ENCODE peak calls at places on chromosomes 7 and 10, in eight cellular contexts. N, J, Z, P, E, V, H and Q are unnamed samples.

GRCh38 chr7:50151661-50152060 is 58.6 kb upstream of the ZPBP start:
- DNase-seq in N (no peak), J (no peak), Z (no peak), P (no peak), E (no peak), V (no peak), H (no peak), Q (no peak)

GRCh38 chr7:42262907-42263466 is 26.0 kb upstream of the GLI3 start:
- DNase-seq in N (peak), J (no peak), Z (peak), P (peak), E (no peak), V (no peak), H (no peak), Q (peak)

GRCh38 chr10:31830887-31831286 is 97.7 kb downstream of the ARHGAP12 start:
- DNase-seq in N (no peak), J (no peak), Z (no peak), P (peak), E (no peak), V (no peak), H (no peak), Q (no peak)

GRCh38 chr7:156610601-156611000 is 30.0 kb upstream of the RNF32 start:
- DNase-seq in N (no peak), J (no peak), Z (no peak), P (no peak), E (no peak), V (no peak), H (no peak), Q (no peak)

GRCh38 chr10:23693398-23693797 is 254.5 kb downstream of the OTUD1 start:
- DNase-seq in N (no peak), J (peak), Z (no peak), P (peak), E (no peak), V (no peak), H (no peak), Q (no peak)

GRCh38 chr10:112815238-112816032 is 134.6 kb upstream of the TCF7L2 start:
- DNase-seq in N (no peak), J (no peak), Z (no peak), P (peak), E (no peak), V (no peak), H (no peak), Q (no peak)

GRCh38 chr7:69864283-69864682 is 266.0 kb downstream of the AUTS2 start:
- DNase-seq in N (no peak), J (no peak), Z (no peak), P (no peak), E (no peak), V (no peak), H (no peak), Q (no peak)

GRCh38 chr7:44062180-44062902 is 3.0 kb downstream of the PGAM2 start:
- DNase-seq in N (no peak), J (no peak), Z (no peak), P (no peak), E (no peak), V (no peak), H (no peak), Q (no peak)

GRCh38 chr10:112235920-112236319 is 47.3 kb upstream of the TECTB start:
- DNase-seq in N (no peak), J (no peak), Z (no peak), P (no peak), E (no peak), V (no peak), H (no peak), Q (no peak)

GRCh38 chr7:42338231-42339222 is 101.5 kb upstream of the GLI3 start:
- DNase-seq in N (no peak), J (no peak), Z (no peak), P (peak), E (no peak), V (no peak), H (no peak), Q (no peak)

GRCh38 chr10:77351386-77351785 is 286.2 kb downstream of the KCNMA1 start:
- DNase-seq in N (no peak), J (no peak), Z (no peak), P (peak), E (no peak), V (no peak), H (no peak), Q (no peak)

GRCh38 chr7:23956769-23957556 is 246.9 kb downstream of the STK31 start:
- DNase-seq in N (no peak), J (no peak), Z (no peak), P (peak), E (no peak), V (no peak), H (no peak), Q (no peak)

GRCh38 chr7:32536585-32536984 is 41.3 kb downstream of the AVL9 start:
- DNase-seq in N (no peak), J (no peak), Z (no peak), P (peak), E (no peak), V (no peak), H (no peak), Q (no peak)

GRCh38 chr7:100493476-100494264 is 9.9 kb downstream of the NYAP1 start:
- DNase-seq in N (no peak), J (peak), Z (peak), P (no peak), E (peak), V (peak), H (peak), Q (no peak)

GRCh38 chr10:30432631-30433285 is 1.2 kb upstream of the MAP3K8 start:
- DNase-seq in N (peak), J (no peak), Z (no peak), P (no peak), E (no peak), V (no peak), H (no peak), Q (peak)

GRCh38 chr10:13891542-13892431 is 305.0 kb downstream of the PRPF18 start:
- DNase-seq in N (peak), J (peak), Z (no peak), P (peak), E (no peak), V (no peak), H (no peak), Q (no peak)

GRCh38 chr10:68543004-68543918 is 15.9 kb upstream of the SLC25A16 start:
- DNase-seq in N (no peak), J (no peak), Z (no peak), P (peak), E (no peak), V (no peak), H (no peak), Q (no peak)

GRCh38 chr10:75525646-75526045 is 94.2 kb downstream of the LRMDA start:
- DNase-seq in N (no peak), J (no peak), Z (no peak), P (no peak), E (no peak), V (no peak), H (no peak), Q (no peak)

GRCh38 chr10:133335238-133336122 is 1.2 kb downstream of the CALY start:
- DNase-seq in N (peak), J (peak), Z (peak), P (peak), E (peak), V (peak), H (peak), Q (no peak)

GRCh38 chr7:77430927-77431326 is 14.8 kb upstream of the GSAP start:
- DNase-seq in N (no peak), J (no peak), Z (no peak), P (no peak), E (no peak), V (no peak), H (no peak), Q (no peak)

GRCh38 chr10:123272171-123272570 is 118.0 kb downstream of the BUB3 start:
- DNase-seq in N (no peak), J (no peak), Z (no peak), P (peak), E (no peak), V (no peak), H (no peak), Q (no peak)

GRCh38 chr7:141421306-141421705 is 129.9 kb upstream of the AGK start:
- DNase-seq in N (no peak), J (no peak), Z (no peak), P (no peak), E (no peak), V (no peak), H (no peak), Q (no peak)

GRCh38 chr7:140230517-140230861 is 53.7 kb upstream of the KDM7A start:
- DNase-seq in N (peak), J (peak), Z (no peak), P (no peak), E (peak), V (peak), H (peak), Q (peak)

GRCh38 chr10:31602541-31603244 is 283.7 kb downstream of the ZEB1 start:
- DNase-seq in N (peak), J (no peak), Z (no peak), P (peak), E (no peak), V (no peak), H (no peak), Q (peak)

GRCh38 chr7:36670585-36671431 is 53.5 kb downstream of the AOAH start:
- DNase-seq in N (no peak), J (peak), Z (no peak), P (peak), E (peak), V (peak), H (peak), Q (no peak)

GRCh38 chr10:70578371-70578947 is 24.1 kb downstream of the PRF1 start:
- DNase-seq in N (peak), J (peak), Z (no peak), P (peak), E (peak), V (peak), H (no peak), Q (no peak)

GRCh38 chr10:131149111-131149510 is 162.4 kb downstream of the TCERG1L start:
- DNase-seq in N (no peak), J (no peak), Z (no peak), P (no peak), E (no peak), V (no peak), H (no peak), Q (no peak)

GRCh38 chr10:101367569-101368453 is 13.8 kb downstream of the BTRC start:
- DNase-seq in N (no peak), J (peak), Z (no peak), P (peak), E (no peak), V (no peak), H (no peak), Q (no peak)

GRCh38 chr10:8312861-8313260 is 258.4 kb downstream of the GATA3 start:
- DNase-seq in N (no peak), J (no peak), Z (no peak), P (no peak), E (no peak), V (no peak), H (no peak), Q (no peak)

GRCh38 chr7:131057524-131058065 is 270.1 kb upstream of the MKLN1 start:
- DNase-seq in N (no peak), J (peak), Z (no peak), P (no peak), E (peak), V (no peak), H (no peak), Q (no peak)

GRCh38 chr10:71064413-71065118 is 147.8 kb upstream of the UNC5B start:
- DNase-seq in N (no peak), J (no peak), Z (no peak), P (peak), E (no peak), V (no peak), H (no peak), Q (no peak)

GRCh38 chr7:149821191-149822148 is 16.7 kb upstream of the ZNF862 start:
- DNase-seq in N (peak), J (no peak), Z (no peak), P (no peak), E (no peak), V (no peak), H (no peak), Q (peak)

GRCh38 chr10:69957516-69958231 is 95.0 kb upstream of the MACROH2A2 start:
- DNase-seq in N (no peak), J (no peak), Z (no peak), P (no peak), E (no peak), V (no peak), H (no peak), Q (no peak)